ENCODE peak calls at places on chromosomes 5 and 9, in eight cellular contexts. A is GM23248, U is PC-3, C is A549, P is ovary, J is psoas muscle, F is left lung, I is hepatocyte. T is an unnamed sample. For H3K9me3, the result is how much of the 10 kb centered on the place peaks cover.

GRCh38 chr5:58972301-58972700 is 389.4 kb downstream of the RAB3C start:
- DNase-seq in P (no peak), U (no peak), C (no peak), I (no peak), F (no peak), A (peak), J (no peak), T (no peak)

GRCh38 chr9:121650220-121651013 is 1.0 kb upstream of the DAB2IP start:
- DNase-seq in A (peak), P (peak), C (no peak), I (peak), F (peak), U (peak), J (peak), T (no peak)

GRCh38 chr9:95008151-95008771 is 281.8 kb downstream of the AOPEP start:
- DNase-seq in C (no peak), U (peak), P (no peak), J (no peak), I (peak), A (peak), F (no peak), T (no peak)

GRCh38 chr9:72954431-72955420 is 1.9 kb upstream of the ALDH1A1 start:
- DNase-seq in I (no peak), F (no peak), U (no peak), A (peak), P (peak), J (peak), C (no peak), T (no peak)

GRCh38 chr5:176391999-176392398 is 3.4 kb downstream of the HIGD2A start:
- DNase-seq in U (no peak), F (no peak), A (no peak), P (no peak), I (no peak), C (no peak), J (no peak), T (no peak)

GRCh38 chr9:106860731-106861584 is 2.0 kb upstream of the ZNF462 start:
- DNase-seq in C (no peak), P (peak), J (peak), A (peak), U (peak), I (peak), F (no peak), T (no peak)

GRCh38 chr5:72584466-72584865 is 77.3 kb upstream of the ZNF366 start:
- DNase-seq in A (peak), I (no peak), C (no peak), U (no peak), P (no peak), J (no peak), F (no peak), T (no peak)

GRCh38 chr5:151087475-151087874 is 6.6 kb upstream of the TNIP1 start:
- DNase-seq in F (no peak), C (no peak), P (no peak), J (no peak), U (no peak), A (no peak), I (no peak), T (no peak)

GRCh38 chr9:14030350-14030823 is 283.6 kb downstream of the NFIB start:
- DNase-seq in J (no peak), C (no peak), F (no peak), I (peak), U (peak), P (peak), A (peak), T (no peak)

GRCh38 chr9:104682642-104683041 is 11.7 kb upstream of the OR13D1 start:
- DNase-seq in C (peak), P (no peak), U (peak), J (no peak), A (peak), F (no peak), I (peak), T (no peak)

GRCh38 chr5:170120576-170120975 is 14.9 kb downstream of the FOXI1 start:
- DNase-seq in A (peak), F (no peak), P (no peak), C (no peak), U (peak), I (no peak), J (no peak), T (no peak)

GRCh38 chr5:113331201-113331551 is 103.6 kb downstream of the TSSK1B start:
- DNase-seq in A (peak), F (no peak), U (peak), I (peak), J (no peak), C (no peak), P (no peak), T (no peak)

GRCh38 chr5:58410441-58410840 is 49.4 kb downstream of the PLK2 start:
- DNase-seq in P (no peak), F (no peak), A (peak), U (peak), I (peak), J (no peak), C (peak), T (no peak)

DNA sequence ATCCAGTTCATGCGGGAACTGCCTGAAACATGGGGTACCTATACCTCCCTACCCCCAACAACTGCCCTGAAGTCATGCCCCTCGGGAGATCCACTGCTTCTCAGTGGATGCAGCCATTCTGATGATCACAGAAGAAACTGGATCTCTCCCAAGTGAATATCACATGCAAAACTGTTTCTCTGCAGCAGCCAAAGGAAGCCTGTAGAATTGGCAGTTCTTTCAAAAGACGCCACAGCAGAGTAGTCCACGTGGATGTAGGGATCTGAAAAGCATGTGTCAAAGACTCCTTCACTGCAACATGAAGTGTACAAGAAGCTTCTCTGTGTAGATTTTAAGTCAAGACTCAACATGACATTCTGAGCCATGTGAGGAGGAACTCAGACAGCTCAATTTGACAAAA is 286.7 kb downstream of the NR3C1 start:
- DNase-seq in A (no peak), I (no peak), C (no peak), P (no peak), F (no peak), U (no peak), J (no peak), T (no peak)
- H3K9me3 ChIP-seq in A (under half), I (under half), C (under half), P (under half), F (under half), U (under half), J (under half), T (under half)

DNA sequence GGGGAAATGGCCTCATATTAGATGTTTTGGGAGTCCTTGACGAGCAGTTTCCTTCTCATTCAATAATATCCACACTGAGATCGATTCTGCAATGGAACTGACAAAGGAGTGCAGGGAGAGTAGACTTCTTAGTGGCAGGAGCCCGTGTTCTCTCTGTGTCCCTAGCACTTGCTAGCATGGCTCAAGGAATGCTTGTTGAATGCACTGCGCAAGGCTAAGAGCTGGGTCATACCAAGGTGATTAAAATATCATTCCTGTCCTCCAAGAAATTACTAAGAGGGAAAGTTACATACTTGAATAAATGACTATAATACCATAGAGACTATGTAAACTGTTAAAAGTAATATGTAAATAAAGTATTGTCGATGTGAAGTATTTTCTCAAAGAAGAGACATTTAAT is 630.1 kb downstream of the IRX1 start:
- DNase-seq in A (no peak), P (no peak), J (no peak), F (no peak), I (no peak), U (no peak), C (no peak), T (no peak)
- H3K9me3 ChIP-seq in A (under half), P (under half), J (under half), F (under half), I (under half), U (under half), C (under half), T (under half)

DNA sequence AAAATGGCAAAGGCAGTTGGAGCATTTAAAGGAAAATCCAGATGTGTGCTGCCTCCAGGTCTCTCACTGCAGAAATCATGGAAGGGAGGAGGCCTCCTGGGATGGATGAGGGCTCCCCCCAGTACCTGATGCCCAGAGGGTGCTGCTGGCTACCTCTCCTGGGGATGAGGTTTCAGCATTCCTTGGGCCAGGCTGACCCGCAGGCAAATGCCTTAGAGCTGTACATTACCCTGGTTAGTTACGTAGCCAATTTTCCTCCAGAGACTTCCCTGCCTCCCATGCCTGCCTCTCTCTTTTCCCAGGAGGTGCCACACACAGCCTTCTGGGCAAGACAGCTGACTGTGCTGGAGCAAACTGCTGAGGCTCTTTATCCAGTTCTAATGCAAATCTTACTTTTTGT is 65.3 kb downstream of the RGS3 start:
- DNase-seq in P (no peak), C (no peak), I (no peak), F (no peak), A (no peak), J (no peak), U (no peak), T (no peak)
- H3K9me3 ChIP-seq in P (under half), C (under half), I (under half), F (under half), A (under half), J (under half), U (under half), T (under half)

GRCh38 chr5:9294793-9295465 is 250.9 kb downstream of the SEMA5A start:
- DNase-seq in I (no peak), A (no peak), F (no peak), J (no peak), U (no peak), C (no peak), P (no peak), T (no peak)
- H3K9me3 ChIP-seq in I (under half), A (under half), F (under half), J (under half), U (under half), C (under half), P (under half), T (under half)